ENCODE peak calls at places on chromosomes 6 and 20, in five cellular contexts. H, E, K, Z and Y are unnamed samples.

GRCh38 chr6:150290429-150290828 is 78.4 kb upstream of the IYD start:
- DNase-seq in H (no peak), K (no peak), E (no peak), Z (no peak), Y (no peak)

GRCh38 chr20:52814371-52814770 is 157.8 kb upstream of the TSHZ2 start:
- DNase-seq in K (no peak), Z (no peak), H (no peak), E (no peak), Y (no peak)

GRCh38 chr6:10030942-10031537 is 383.8 kb downstream of the TFAP2A start:
- DNase-seq in Z (no peak), K (no peak), E (no peak), H (no peak), Y (no peak)

GRCh38 chr6:54191460-54191859 is 80.2 kb downstream of the MLIP start:
- DNase-seq in K (no peak), H (no peak), Z (peak; percentile 26), E (no peak), Y (no peak)

GRCh38 chr20:4441871-4442270 is 279.8 kb upstream of the PRND start:
- DNase-seq in E (no peak), H (no peak), Z (no peak), K (no peak), Y (no peak)

GRCh38 chr6:136037246-136037884 is 185.9 kb downstream of the PDE7B start:
- DNase-seq in E (no peak), K (no peak), H (no peak), Z (no peak), Y (no peak)

GRCh38 chr6:35764238-35764896 is 12.0 kb upstream of the CLPSL2 start:
- DNase-seq in Z (no peak), H (no peak), K (no peak), E (no peak), Y (no peak)

GRCh38 chr6:162964703-162965140 is 236.9 kb downstream of the PACRG start:
- DNase-seq in Z (no peak), K (no peak), E (peak; percentile 51), H (no peak), Y (no peak)

GRCh38 chr6:158818008-158818579 is 1.1 kb downstream of the EZR start:
- DNase-seq in H (peak; percentile 61), Z (peak; percentile 68), K (peak; percentile 71), E (peak; percentile 65), Y (peak; percentile 73)

GRCh38 chr6:152110878-152111820 is 303.7 kb downstream of the ESR1 start:
- DNase-seq in E (peak; percentile 72), H (no peak), K (no peak), Z (no peak), Y (peak; percentile 92)

GRCh38 chr6:149012040-149012545 is 265.3 kb downstream of the UST start:
- DNase-seq in K (no peak), E (no peak), H (no peak), Z (no peak), Y (no peak)

GRCh38 chr6:74755748-74756147 is 450.1 kb downstream of the COL12A1 start:
- DNase-seq in Z (no peak), H (no peak), E (no peak), K (no peak), Y (no peak)

GRCh38 chr20:22216984-22217383 is 367.4 kb downstream of the FOXA2 start:
- DNase-seq in Z (no peak), K (no peak), E (no peak), H (no peak), Y (no peak)

GRCh38 chr20:5393218-5393870 is 76.6 kb upstream of the PROKR2 start:
- DNase-seq in E (no peak), H (no peak), Z (no peak), K (peak; percentile 51), Y (no peak)

DNA sequence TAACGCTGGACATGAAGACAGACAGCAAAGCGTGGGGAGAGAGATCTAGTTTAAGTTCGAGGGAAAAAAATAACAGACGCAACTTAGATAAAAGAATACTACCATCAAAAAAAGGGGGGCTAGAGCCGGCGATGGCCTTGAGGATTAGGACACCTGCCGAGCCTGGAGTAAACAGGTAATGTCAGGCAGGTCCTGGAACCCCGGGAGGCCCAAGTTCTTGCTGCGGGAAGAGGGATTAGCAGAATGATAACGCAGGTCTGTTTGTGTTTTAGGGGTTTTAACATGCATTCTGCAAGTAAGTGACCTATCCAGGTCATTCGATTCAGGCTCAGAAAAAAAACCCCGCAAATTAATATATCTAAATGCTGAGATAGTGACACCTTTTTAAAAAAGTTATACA is 754 bp upstream of the TMEM170B start:
- DNase-seq in E (no peak), K (peak; percentile 11), H (no peak), Z (no peak), Y (no peak)
- H3K27ac ChIP-seq in E (peak overlapping the region; percentile 70), K (no peak overlapping the region), H (peak overlapping the region; percentile 85), Z (peak overlapping the region; percentile 87), Y (peak overlapping the region; percentile 78)

DNA sequence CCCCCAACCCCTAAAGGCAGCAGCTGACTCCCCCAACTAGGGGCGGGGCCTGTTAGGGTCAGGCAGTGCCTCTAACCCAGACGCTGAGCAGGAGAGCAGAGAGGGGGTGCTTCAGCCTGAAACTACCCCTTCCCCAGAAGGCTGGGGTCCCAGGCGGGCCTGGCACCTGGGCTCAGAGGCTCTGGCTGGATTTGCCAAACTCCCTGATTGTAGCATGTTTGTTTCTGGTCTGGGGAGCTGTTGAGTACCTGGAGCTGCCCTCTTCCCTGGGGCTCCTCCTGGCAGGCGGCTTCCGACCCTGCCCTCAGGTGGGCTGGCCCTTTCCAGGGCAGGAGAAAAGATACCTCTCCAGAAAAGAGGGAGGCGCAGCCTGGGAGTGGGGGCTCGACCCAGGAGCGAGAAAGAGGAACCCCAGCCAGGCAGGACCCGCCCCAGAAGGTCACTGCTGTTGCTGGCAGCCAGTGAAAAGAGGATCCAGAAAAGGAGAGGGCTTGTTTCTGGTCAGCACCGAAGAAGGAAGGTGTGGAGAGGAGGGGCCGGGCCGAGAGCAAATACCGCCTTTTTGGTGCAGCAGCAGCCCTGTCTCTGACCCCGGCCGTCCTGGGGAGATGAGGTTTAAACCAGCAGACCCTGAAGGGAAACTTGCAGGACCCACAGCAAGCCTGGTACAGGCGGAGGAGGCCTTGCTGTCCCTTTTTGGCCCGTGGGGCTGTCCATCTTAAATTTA is 810 bp upstream of the ABHD16B start:
- DNase-seq in K (no peak), H (no peak), E (no peak), Z (peak; percentile 88), Y (no peak)
- H3K4me3 ChIP-seq in K (no peak overlapping the region), H (no peak overlapping the region), E (no peak overlapping the region), Z (no peak overlapping the region), Y (no peak overlapping the region)

DNA sequence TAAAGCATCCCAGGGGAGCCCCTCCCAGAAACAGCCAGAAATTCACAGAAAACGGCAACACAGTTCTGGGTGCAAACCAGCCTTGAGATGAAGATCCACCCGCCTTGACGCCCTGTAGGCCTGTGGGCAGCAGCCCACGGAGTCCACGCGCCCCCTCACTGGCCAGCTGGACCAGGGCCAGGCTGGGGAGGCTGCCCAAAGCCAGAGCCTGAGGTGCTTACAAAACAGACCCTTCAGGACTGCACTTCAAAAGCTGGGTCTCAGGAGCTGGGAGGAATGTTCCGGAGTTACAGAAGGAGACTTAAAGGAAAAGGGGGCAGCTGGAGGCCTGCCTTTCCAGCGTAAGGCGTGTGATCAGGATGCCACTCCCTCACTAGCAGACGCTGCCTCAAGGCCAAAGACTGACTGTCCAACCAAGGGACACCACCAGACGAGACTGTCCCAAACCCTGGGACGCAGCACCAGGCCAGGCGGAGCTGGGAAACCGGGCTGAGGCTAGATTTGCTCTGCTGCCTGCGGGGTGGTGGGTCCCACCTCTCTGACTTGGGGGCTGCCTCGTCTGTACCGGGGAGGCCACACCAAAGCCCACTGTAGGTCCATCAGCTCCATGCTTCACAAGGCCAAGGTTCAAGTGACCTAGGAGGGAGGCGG is 48.1 kb downstream of the RRBP1 start:
- DNase-seq in Z (no peak), E (no peak), K (no peak), H (no peak), Y (no peak)
- H3K27ac ChIP-seq in Z (peak overlapping the region; percentile 88), E (no peak overlapping the region), K (no peak overlapping the region), H (peak overlapping the region; percentile 72), Y (no peak overlapping the region)

GRCh38 chr6:87724994-87725811 is 23.2 kb upstream of the AKIRIN2 start:
- DNase-seq in K (no peak), E (no peak), H (no peak), Z (peak; percentile 42), Y (no peak)

GRCh38 chr6:87723727-87724078 is 21.7 kb upstream of the AKIRIN2 start:
- DNase-seq in K (no peak), Z (no peak), E (no peak), H (no peak), Y (no peak)

GRCh38 chr6:87721311-87721710 is 19.3 kb upstream of the AKIRIN2 start:
- DNase-seq in E (no peak), H (no peak), K (no peak), Z (no peak), Y (no peak)

GRCh38 chr6:87718662-87719433 is 16.8 kb upstream of the AKIRIN2 start:
- DNase-seq in K (no peak), Z (peak; percentile 64), H (no peak), E (no peak), Y (no peak)

GRCh38 chr6:87722831-87723726 is 21.0 kb upstream of the AKIRIN2 start:
- DNase-seq in Z (peak; percentile 62), E (peak; percentile 71), K (peak; percentile 56), H (no peak), Y (peak; percentile 92)
- H3K4me3 ChIP-seq in Z (no peak overlapping the region), E (no peak overlapping the region), K (no peak overlapping the region), H (no peak overlapping the region), Y (no peak overlapping the region)

DNA sequence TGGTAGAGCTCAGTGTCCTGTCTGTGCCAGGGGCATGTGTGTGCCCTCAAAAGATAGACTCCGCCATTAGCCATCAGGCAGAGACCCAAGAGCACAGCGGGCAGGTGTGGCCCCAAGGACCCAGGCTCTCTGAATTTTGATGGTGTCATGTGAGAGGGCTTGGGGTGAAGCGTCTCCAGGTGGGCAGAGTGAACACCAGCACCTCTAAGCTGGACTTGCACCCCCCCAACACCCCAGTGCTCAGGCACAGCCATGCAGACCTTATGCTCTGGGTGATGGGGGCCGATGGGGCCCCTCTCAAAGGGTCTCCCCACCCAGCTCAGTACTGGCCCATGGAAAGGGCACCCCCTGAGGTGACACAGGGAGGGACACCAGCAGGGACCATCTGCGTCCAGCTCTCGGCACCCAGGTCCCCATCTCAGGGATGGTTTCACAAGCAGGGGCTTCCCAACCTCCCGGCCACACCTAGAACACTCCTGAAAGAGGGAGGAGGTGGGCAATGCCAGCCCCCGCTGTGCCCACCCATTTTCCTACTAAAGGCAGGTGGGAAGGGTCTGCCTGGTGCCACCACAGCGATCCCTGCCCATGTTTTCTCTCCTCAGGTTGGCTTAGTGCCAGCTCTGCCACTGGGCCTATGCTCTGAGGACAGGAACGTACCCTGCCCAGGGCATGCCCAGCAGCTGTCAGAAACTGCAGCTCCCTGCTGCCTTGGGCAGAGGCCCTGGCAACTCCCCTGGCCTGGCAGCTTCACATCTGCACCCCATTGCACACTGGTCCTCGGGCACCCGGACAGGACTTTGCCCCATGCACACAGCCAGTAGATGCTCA is 3.5 kb downstream of the CST7 start:
- DNase-seq in E (no peak), K (no peak), H (no peak), Z (no peak), Y (no peak)
- H3K27ac ChIP-seq in E (no peak overlapping the region), K (no peak overlapping the region), H (no peak overlapping the region), Z (peak overlapping the region; percentile 93), Y (no peak overlapping the region)

GRCh38 chr20:36541227-36542018 is at the start of gene MYL9:
- DNase-seq in K (peak; percentile 62), E (peak; percentile 94), Z (no peak), H (peak; percentile 94), Y (peak; percentile 71)
- H3K4me3 ChIP-seq in K (no peak within 1 kb of the TSS), E (peak within 1 kb of the TSS; percentile 94), Z (no peak within 1 kb of the TSS), H (peak within 1 kb of the TSS; percentile 60), Y (peak within 1 kb of the TSS; percentile 65)